ENCODE peak calls at places on chromosomes 3 and 15, in seven cellular contexts. F, G, A, U, S, Z and D are unnamed samples.

GRCh38 chr3:60636846-60637245 is 614.4 kb downstream of the FHIT start:
- DNase-seq in F (no peak), G (no peak), A (peak; percentile 71), U (no peak), S (no peak), Z (no peak), D (no peak)

GRCh38 chr3:52552089-52552488 is 15.7 kb downstream of the UQCC5 start:
- DNase-seq in F (no peak), G (no peak), A (no peak), U (no peak), S (no peak), Z (no peak), D (no peak)

GRCh38 chr15:73600413-73601050 is 32.7 kb downstream of the NPTN start:
- DNase-seq in F (no peak), G (no peak), A (no peak), U (no peak), S (no peak), Z (no peak), D (no peak)

GRCh38 chr3:38130631-38131065 is 6.3 kb downstream of the ACAA1 start:
- DNase-seq in F (peak; percentile 63), G (no peak), A (no peak), U (no peak), S (peak; percentile 23), Z (no peak), D (no peak)

GRCh38 chr15:52295421-52295991 is at the start of gene MYO5C:
- DNase-seq in F (peak; percentile 91), G (peak; percentile 76), A (peak; percentile 44), U (no peak), S (peak; percentile 95), Z (no peak), D (peak; percentile 53)

GRCh38 chr3:117518385-117518784 is 808.8 kb downstream of the TUSC7 start:
- DNase-seq in F (peak; percentile 30), G (no peak), A (no peak), U (no peak), S (no peak), Z (no peak), D (no peak)

GRCh38 chr15:24856397-24857093 is 98.2 kb upstream of the SNRPN start:
- DNase-seq in F (no peak), G (peak; percentile 70), A (peak; percentile 97), U (no peak), S (no peak), Z (no peak), D (no peak)

GRCh38 chr3:12198301-12198700 is 39.6 kb upstream of the TIMP4 start:
- DNase-seq in F (no peak), G (no peak), A (no peak), U (no peak), S (no peak), Z (no peak), D (no peak)

GRCh38 chr3:178711753-178712152 is 175.5 kb downstream of the KCNMB2 start:
- DNase-seq in F (no peak), G (no peak), A (no peak), U (no peak), S (no peak), Z (no peak), D (no peak)

GRCh38 chr3:46693038-46693896 is at the start of gene ALS2CL:
- DNase-seq in F (peak; percentile 80), G (peak; percentile 81), A (peak; percentile 32), U (no peak), S (peak; percentile 72), Z (peak; percentile 73), D (peak; percentile 63)

GRCh38 chr3:131036200-131036816 is 9.6 kb downstream of the NEK11 start:
- DNase-seq in F (no peak), G (no peak), A (no peak), U (no peak), S (no peak), Z (no peak), D (no peak)

GRCh38 chr3:98897701-98898100 is 3.8 kb downstream of the DCBLD2 start:
- DNase-seq in F (no peak), G (no peak), A (no peak), U (no peak), S (no peak), Z (no peak), D (no peak)

GRCh38 chr3:62188547-62189375 is 184.6 kb downstream of the FEZF2 start:
- DNase-seq in F (peak; percentile 83), G (peak; percentile 85), A (peak; percentile 75), U (no peak), S (peak; percentile 76), Z (peak; percentile 41), D (peak; percentile 57)

GRCh38 chr3:36380171-36381031 is at the start of gene STAC:
- DNase-seq in F (no peak), G (peak; percentile 68), A (no peak), U (no peak), S (no peak), Z (no peak), D (no peak)

GRCh38 chr3:55159016-55159415 is 231.2 kb upstream of the LRTM1 start:
- DNase-seq in F (no peak), G (no peak), A (no peak), U (no peak), S (no peak), Z (no peak), D (no peak)

GRCh38 chr15:27704939-27705514 is 394.1 kb downstream of the OCA2 start:
- DNase-seq in F (no peak), G (no peak), A (no peak), U (no peak), S (no peak), Z (no peak), D (no peak)

GRCh38 chr3:140078940-140079339 is 144.0 kb downstream of the CLSTN2 start:
- DNase-seq in F (no peak), G (no peak), A (no peak), U (no peak), S (no peak), Z (no peak), D (no peak)

GRCh38 chr15:35444557-35445204 is 101.3 kb downstream of the DPH6 start:
- DNase-seq in F (peak; percentile 19), G (no peak), A (peak; percentile 28), U (no peak), S (no peak), Z (peak; percentile 2), D (no peak)

DNA sequence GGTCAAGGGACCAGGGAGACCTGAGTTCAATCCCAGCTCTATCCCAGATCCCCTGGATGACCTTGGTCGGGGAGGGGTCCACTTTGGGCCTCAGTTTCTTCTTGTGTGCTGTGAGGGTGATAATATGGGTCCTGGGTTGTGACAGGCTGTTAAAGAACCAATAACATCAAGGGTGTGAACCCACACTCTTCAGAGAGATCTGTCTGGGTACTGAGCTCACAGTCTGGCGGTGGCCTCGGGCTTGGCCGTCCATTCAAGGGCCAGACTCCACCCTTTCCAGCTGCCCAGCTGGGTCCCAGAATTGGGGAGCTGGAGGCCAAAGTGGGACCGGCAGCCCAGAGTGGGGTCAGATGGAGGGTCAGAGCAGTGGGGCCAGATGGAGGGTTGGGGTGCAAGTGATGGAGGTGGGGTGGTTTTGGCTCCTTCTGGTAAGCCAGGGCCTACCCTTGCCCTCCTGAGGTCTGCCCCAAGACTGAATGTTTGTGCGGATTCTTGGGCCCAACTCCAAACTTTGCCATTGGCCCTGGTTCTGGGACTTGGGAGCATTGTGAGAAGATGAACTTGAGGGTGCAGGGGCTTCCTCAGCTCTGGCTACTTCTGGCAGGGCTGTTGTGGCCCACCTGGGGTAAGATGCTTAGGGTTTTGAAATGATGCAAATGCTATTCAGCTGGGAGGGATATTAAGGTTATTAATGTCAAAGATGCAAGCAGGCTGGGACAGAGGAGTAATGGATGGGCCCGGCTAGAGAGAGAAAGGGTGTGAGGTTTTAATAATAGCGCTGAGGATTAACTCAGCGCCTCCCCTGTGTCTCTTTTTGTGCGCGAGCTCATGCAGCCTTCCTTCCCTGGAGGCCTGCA is 1.5 kb downstream of the CORO2B start:
- DNase-seq in F (no peak), G (no peak), A (no peak), U (no peak), S (no peak), Z (no peak), D (no peak)
- H3K4me3 ChIP-seq in F (no peak overlapping the region), G (peak overlapping the region; percentile 59), A (peak overlapping the region; percentile 50), U (peak overlapping the region; percentile 54), S (peak overlapping the region; percentile 63), Z (no peak overlapping the region), D (no peak overlapping the region)

GRCh38 chr3:30232142-30232541 is 374.3 kb upstream of the TGFBR2 start:
- DNase-seq in F (peak; percentile 10), G (no peak), A (no peak), U (no peak), S (no peak), Z (no peak), D (no peak)
- H3K4me1 ChIP-seq in F (no peaks in the 10 kb centered on the region), G (no peaks in the 10 kb centered on the region), A (no peaks in the 10 kb centered on the region), U (peaks cover 22% of the 10 kb centered on the region), S (no peaks in the 10 kb centered on the region), Z (peaks cover 7% of the 10 kb centered on the region), D (peaks cover 26% of the 10 kb centered on the region)

GRCh38 chr15:91857772-91858171 is 4.3 kb downstream of the SLCO3A1 start:
- DNase-seq in F (no peak), G (no peak), A (no peak), U (no peak), S (no peak), Z (peak; percentile 91), D (no peak)

GRCh38 chr15:91855241-91855640 is 1.7 kb downstream of the SLCO3A1 start:
- DNase-seq in F (no peak), G (no peak), A (no peak), U (no peak), S (no peak), Z (no peak), D (no peak)

GRCh38 chr15:91857224-91857585 is 3.7 kb downstream of the SLCO3A1 start:
- DNase-seq in F (no peak), G (no peak), A (no peak), U (no peak), S (no peak), Z (peak; percentile 42), D (no peak)

GRCh38 chr15:91853968-91854943 is 748 bp downstream of the SLCO3A1 start:
- DNase-seq in F (no peak), G (peak; percentile 72), A (peak; percentile 18), U (no peak), S (peak; percentile 42), Z (peak; percentile 43), D (no peak)

DNA sequence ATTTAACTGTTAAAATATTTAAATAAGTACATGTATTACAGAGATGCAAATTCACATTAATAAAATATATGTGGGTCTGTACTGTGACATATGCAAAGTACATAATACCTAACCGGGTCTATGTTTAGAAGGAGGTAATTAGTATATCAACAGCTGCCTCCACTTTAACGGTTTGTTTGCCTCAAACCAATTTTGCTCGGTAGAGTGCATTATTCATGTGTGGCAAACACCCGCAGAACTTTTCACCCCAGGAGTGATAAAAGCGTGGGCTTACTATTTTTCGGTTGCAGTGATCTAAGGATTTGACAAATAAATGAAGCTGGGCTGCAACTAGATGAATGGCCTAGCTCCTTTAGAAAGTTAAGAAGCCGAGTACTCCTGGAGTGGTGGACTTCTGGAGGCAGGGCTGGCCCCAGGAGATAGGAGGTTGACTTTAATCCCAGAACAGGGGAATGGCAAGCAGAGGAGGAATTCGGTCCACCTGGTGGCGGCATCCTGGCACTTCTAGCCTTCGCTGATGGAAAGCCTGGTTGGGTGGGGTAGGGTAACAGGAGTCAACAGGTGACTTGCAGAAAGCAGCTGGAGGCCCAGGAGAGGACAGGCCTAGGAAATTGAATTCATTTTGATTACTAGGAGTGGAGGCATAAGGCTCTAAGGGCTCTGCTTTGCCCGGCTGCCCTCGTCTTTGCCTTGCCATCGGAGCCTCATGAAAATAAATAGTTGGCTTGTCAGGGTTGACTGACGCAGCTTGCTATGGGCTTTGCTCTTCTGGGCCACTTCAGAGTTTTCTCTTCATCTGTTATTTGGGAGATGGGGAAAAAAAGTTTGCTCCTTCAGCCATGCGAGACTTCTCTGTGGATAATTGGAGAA is 2.4 kb downstream of the SLCO3A1 start:
- DNase-seq in F (peak; percentile 77), G (no peak), A (peak; percentile 40), U (no peak), S (peak; percentile 55), Z (no peak), D (no peak)
- H3K4me3 ChIP-seq in F (no peak overlapping the region), G (no peak overlapping the region), A (no peak overlapping the region), U (peak overlapping the region; percentile 80), S (no peak overlapping the region), Z (peak overlapping the region; percentile 74), D (no peak overlapping the region)

GRCh38 chr3:119319311-119319710 is 25.1 kb downstream of the ARHGAP31 start:
- DNase-seq in F (no peak), G (no peak), A (no peak), U (no peak), S (no peak), Z (no peak), D (no peak)
- H3K4me1 ChIP-seq in F (peaks cover 8% of the 10 kb centered on the region), G (no peaks in the 10 kb centered on the region), A (no peaks in the 10 kb centered on the region), U (peaks cover 30% of the 10 kb centered on the region), S (peaks cover 8% of the 10 kb centered on the region), Z (peaks cover 19% of the 10 kb centered on the region), D (peaks cover 10% of the 10 kb centered on the region)